ENCODE peak calls at places on chromosomes 13 and 19, in six cellular contexts. Q is K562, G is HepG2, R is H1, D is SK-N-SH, W is GM12878. B is an unnamed sample.

GRCh38 chr13:21777813-21778212 is 106.9 kb downstream of the FGF9 start:
- DNase-seq in Q (no peak), W (no peak), R (no peak), G (no peak), D (no peak), B (no peak)

GRCh38 chr19:6126335-6126974 is 9.0 kb upstream of the ACSBG2 start:
- DNase-seq in R (no peak), G (peak), D (peak), Q (peak), W (peak), B (peak)

GRCh38 chr13:113002891-113003290 is 33.9 kb downstream of the MCF2L start:
- DNase-seq in G (no peak), W (no peak), R (no peak), D (no peak), Q (no peak), B (no peak)

GRCh38 chr13:102563267-102563666 is 33.5 kb upstream of the TPP2 start:
- DNase-seq in R (no peak), D (no peak), W (no peak), Q (no peak), G (no peak), B (no peak)

GRCh38 chr19:29774126-29774525 is 37.7 kb upstream of the CCNE1 start:
- DNase-seq in W (no peak), Q (no peak), D (no peak), R (no peak), G (no peak), B (no peak)

GRCh38 chr19:18587962-18588610 is 512 bp upstream of the REX1BD start:
- DNase-seq in D (no peak), R (no peak), Q (peak), W (no peak), G (peak), B (no peak)

GRCh38 chr19:11152318-11153062 is 3.1 kb downstream of the SPC24 start:
- DNase-seq in R (no peak), Q (no peak), G (no peak), D (no peak), W (no peak), B (no peak)

GRCh38 chr19:55118401-55118991 is 1.1 kb upstream of the PPP1R12C start:
- DNase-seq in D (no peak), G (no peak), Q (peak), W (no peak), R (peak), B (peak)

GRCh38 chr13:25882732-25883357 is 169.0 kb downstream of the SHISA2 start:
- DNase-seq in G (no peak), D (peak), W (no peak), R (no peak), Q (no peak), B (no peak)

GRCh38 chr19:15631817-15632216 is 8.9 kb upstream of the CYP4F3 start:
- DNase-seq in G (peak), R (no peak), W (peak), D (peak), Q (peak), B (peak)

GRCh38 chr19:52936151-52936957 is 13.1 kb upstream of the ZNF888 start:
- DNase-seq in Q (peak), W (peak), D (no peak), R (no peak), G (peak), B (peak)

GRCh38 chr13:28636677-28637317 is 22.1 kb upstream of the POMP start:
- DNase-seq in G (peak), R (peak), Q (peak), W (peak), D (peak), B (peak)
- TF ChIP-seq GABPA in G (no peak), R (no peak), Q (no peak), W (peak), D (no peak), B (peak)

DNA sequence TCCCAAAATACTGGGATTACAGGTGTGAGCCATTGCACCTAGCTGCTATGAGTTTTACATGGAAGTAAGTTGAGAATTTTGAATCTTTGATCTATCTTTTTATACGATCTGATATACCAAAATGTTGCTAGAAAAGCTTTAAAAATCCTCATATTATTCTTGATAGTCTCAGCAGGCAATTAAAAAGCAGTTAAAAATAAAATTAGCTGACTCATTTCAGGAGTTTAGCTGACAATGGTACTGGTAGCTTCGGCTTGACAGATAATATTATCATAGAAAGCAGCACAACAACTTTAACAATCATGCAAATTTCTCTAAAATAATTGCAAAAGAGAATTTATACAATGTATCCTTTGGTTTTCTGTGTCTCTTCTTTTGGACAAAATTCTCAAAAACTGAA is 9.6 kb upstream of the FOXO1 start:
- DNase-seq in Q (no peak), G (no peak), D (no peak), W (no peak), R (no peak), B (no peak)
- TF ChIP-seq GABPA in Q (no peak), G (no peak), D (no peak), W (no peak), R (no peak), B (no peak)

DNA sequence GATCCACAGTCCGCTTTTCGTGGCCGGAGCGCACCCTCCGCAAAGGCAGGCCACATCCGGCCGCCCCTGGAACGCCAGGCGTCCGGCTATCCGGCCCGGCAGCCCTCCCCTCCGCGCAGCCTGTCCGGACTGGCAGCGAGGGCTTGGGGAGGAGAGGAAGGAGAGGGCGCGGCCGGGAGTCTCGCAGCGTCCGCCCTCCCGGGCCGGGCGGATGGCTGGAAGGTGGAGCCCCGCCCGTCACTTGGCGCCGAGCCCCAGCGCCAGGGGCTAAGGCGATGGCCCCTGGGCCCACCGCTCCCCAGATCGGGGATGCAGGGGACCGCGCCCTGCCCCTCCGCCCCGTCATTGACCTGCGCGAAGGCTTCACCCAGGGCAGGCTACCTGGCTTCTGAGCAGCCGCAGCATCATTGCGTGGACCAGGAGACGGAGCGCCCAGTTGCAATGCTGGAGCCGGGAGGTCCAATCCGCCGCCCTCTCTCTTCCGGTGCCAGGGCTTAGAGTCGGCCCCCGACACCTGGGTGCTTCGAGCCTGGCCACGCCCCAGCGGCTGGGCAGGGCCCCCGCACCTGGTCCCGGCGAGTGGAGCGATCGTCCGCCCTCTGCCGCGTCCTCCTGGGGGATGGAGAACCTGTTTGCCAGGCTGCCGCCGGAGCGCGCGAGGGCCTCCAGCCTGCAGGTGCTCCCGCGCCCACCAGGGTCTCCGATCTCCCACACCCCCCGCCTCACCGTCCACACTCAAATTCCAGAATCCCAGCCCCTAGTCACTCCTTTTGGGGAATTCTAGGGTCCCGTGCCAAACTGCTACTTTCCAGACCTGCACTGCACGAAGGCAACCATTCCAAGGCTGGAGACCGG is at the start of gene FUT1:
- DNase-seq in D (peak), Q (peak), G (no peak), W (no peak), R (peak), B (no peak)
- TF ChIP-seq GABPA in D (no peak), Q (no peak), G (no peak), W (no peak), R (peak), B (no peak)

GRCh38 chr13:91398413-91399188 is at the start of gene GPC5:
- DNase-seq in Q (peak), D (peak), G (peak), R (peak), W (no peak), B (peak)
- TF ChIP-seq GABPA in Q (no peak), D (no peak), G (no peak), R (no peak), W (no peak), B (no peak)

GRCh38 chr19:41263042-41263849 is 926 bp upstream of the HNRNPUL1 start:
- DNase-seq in G (peak), R (no peak), Q (peak), W (peak), D (peak), B (peak)
- TF ChIP-seq GABPA in G (no peak), R (no peak), Q (no peak), W (no peak), D (no peak), B (no peak)

DNA sequence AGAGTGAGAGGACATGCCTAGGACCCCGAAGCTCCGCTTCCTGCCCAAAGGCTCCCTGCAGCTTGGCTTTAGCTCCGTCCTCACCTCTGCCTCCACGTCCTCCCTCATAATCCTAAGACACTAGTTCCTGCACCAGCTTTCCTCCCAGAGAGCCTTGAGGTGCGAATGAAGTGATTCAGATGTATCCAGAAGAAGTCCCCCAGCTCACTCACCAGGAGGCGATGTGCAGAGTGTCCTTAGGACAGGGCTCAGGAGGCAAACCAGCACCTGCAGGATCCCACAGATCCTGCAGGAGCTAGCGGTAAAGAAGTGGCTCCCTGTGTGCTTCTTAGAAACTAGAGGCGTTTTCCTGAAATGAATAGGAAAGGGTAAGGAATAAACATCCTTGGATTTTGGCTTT is 109.7 kb downstream of the HSPH1 start:
- DNase-seq in W (no peak), Q (no peak), G (no peak), R (no peak), D (no peak), B (no peak)
- TF ChIP-seq GABPA in W (no peak), Q (no peak), G (no peak), R (no peak), D (no peak), B (no peak)

DNA sequence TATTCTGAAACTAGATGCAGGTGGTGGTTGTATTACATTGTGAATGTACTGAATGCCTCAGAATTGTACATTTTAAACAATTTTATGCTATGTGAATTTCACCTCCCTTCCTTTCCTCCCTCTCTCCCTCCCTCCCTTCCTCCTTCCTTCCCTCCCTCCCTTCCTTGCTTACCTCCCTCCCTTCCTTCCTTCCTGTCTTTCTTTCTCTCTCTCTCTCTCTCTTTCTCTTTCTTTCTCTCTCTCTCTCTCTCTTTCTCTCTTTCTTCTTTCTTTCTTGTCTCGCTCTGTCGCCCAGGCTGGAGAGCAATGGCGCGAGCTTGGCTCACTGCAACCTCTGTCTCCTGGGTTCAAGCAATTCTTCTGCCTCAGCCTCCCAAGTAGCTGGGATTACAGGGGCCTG is 37.2 kb downstream of the IER2 start:
- DNase-seq in D (no peak), Q (no peak), G (no peak), W (no peak), R (no peak), B (no peak)
- TF ChIP-seq GABPA in D (no peak), Q (no peak), G (no peak), W (no peak), R (no peak), B (no peak)

B was measured in HL-60.